ENCODE peak calls at places on chromosome 22, in nine cellular contexts. G is astrocyte of the spinal cord, S is epithelial cell of esophagus, T is fibroblast of pulmonary artery, F is RWPE1, P is AG09309, N is AG04450, Z is left ventricle myocardium inferior, B is OCI-LY7. U is an unnamed sample.

GRCh38 chr22:33030923-33031525 is 27.2 kb downstream of the SYN3 start:
- DNase-seq in G (no peak), S (no peak), T (no peak), F (no peak), P (no peak), N (no peak), Z (no peak), B (no peak), U (no peak)

GRCh38 chr22:24996420-24996952 is 44.0 kb downstream of the KIAA1671 start:
- DNase-seq in G (peak; percentile 53), S (peak; percentile 42), T (peak; percentile 48), F (peak; percentile 66), P (no peak), N (no peak), Z (no peak), B (no peak), U (peak; percentile 58)

GRCh38 chr22:27100323-27100722 is 442.9 kb downstream of the MIAT start:
- DNase-seq in G (no peak), S (no peak), T (no peak), F (no peak), P (no peak), N (no peak), Z (peak; percentile 52), B (no peak), U (no peak)

GRCh38 chr22:44246615-44247326 is 66.0 kb downstream of the SHISAL1 start:
- DNase-seq in G (no peak), S (no peak), T (no peak), F (no peak), P (no peak), N (no peak), Z (no peak), B (no peak), U (no peak)

GRCh38 chr22:30453731-30454510 is 17.9 kb downstream of the SEC14L3 start:
- DNase-seq in G (no peak), S (no peak), T (peak; percentile 35), F (no peak), P (no peak), N (no peak), Z (no peak), B (no peak), U (peak; percentile 15)

GRCh38 chr22:25137577-25138525 is 61.8 kb upstream of the CRYBB3 start:
- DNase-seq in G (no peak), S (peak; percentile 49), T (peak; percentile 35), F (peak; percentile 34), P (no peak), N (no peak), Z (no peak), B (peak; percentile 45), U (peak; percentile 58)

GRCh38 chr22:43550024-43550620 is 138.3 kb downstream of the MPPED1 start:
- DNase-seq in G (no peak), S (no peak), T (no peak), F (no peak), P (no peak), N (no peak), Z (no peak), B (no peak), U (no peak)

GRCh38 chr22:38033522-38034277 is 23.5 kb upstream of the PICK1 start:
- DNase-seq in G (no peak), S (no peak), T (no peak), F (no peak), P (no peak), N (no peak), Z (no peak), B (no peak), U (no peak)

GRCh38 chr22:21791635-21792625 is 56.3 kb upstream of the YPEL1 start:
- DNase-seq in G (no peak), S (peak; percentile 58), T (peak; percentile 30), F (no peak), P (no peak), N (no peak), Z (no peak), B (no peak), U (peak; percentile 27)

GRCh38 chr22:24553597-24554315 is 1.2 kb downstream of the GUCD1 start:
- DNase-seq in G (peak; percentile 3), S (peak; percentile 37), T (no peak), F (peak; percentile 8), P (no peak), N (no peak), Z (peak; percentile 56), B (peak; percentile 29), U (no peak)

GRCh38 chr22:44202261-44202789 is 21.6 kb downstream of the PARVG start:
- DNase-seq in G (peak; percentile 44), S (no peak), T (peak; percentile 61), F (no peak), P (peak; percentile 67), N (peak; percentile 70), Z (no peak), B (no peak), U (no peak)

GRCh38 chr22:27132400-27132799 is 475.0 kb downstream of the MIAT start:
- DNase-seq in G (no peak), S (no peak), T (no peak), F (no peak), P (no peak), N (no peak), Z (no peak), B (no peak), U (no peak)

GRCh38 chr22:35476341-35476740 is 64.3 kb upstream of the RASD2 start:
- DNase-seq in G (peak; percentile 38), S (no peak), T (no peak), F (no peak), P (no peak), N (no peak), Z (no peak), B (no peak), U (peak; percentile 39)

GRCh38 chr22:31278643-31279326 is 13.5 kb downstream of the PIK3IP1 start:
- DNase-seq in G (no peak), S (no peak), T (no peak), F (no peak), P (no peak), N (no peak), Z (no peak), B (no peak), U (no peak)

GRCh38 chr22:45742866-45743450 is 71.3 kb downstream of the ATXN10 start:
- DNase-seq in G (peak; percentile 50), S (peak; percentile 69), T (peak; percentile 71), F (peak; percentile 11), P (peak; percentile 33), N (no peak), Z (no peak), B (no peak), U (peak; percentile 79)

GRCh38 chr22:36144886-36145541 is 15.5 kb downstream of the APOL3 start:
- DNase-seq in G (peak; percentile 73), S (peak; percentile 42), T (peak; percentile 88), F (peak; percentile 25), P (peak; percentile 32), N (peak; percentile 43), Z (peak; percentile 51), B (peak; percentile 57), U (peak; percentile 62)

GRCh38 chr22:39927544-39927943 is 26.7 kb downstream of the GRAP2 start:
- DNase-seq in G (no peak), S (no peak), T (no peak), F (no peak), P (no peak), N (no peak), Z (no peak), B (no peak), U (no peak)

DNA sequence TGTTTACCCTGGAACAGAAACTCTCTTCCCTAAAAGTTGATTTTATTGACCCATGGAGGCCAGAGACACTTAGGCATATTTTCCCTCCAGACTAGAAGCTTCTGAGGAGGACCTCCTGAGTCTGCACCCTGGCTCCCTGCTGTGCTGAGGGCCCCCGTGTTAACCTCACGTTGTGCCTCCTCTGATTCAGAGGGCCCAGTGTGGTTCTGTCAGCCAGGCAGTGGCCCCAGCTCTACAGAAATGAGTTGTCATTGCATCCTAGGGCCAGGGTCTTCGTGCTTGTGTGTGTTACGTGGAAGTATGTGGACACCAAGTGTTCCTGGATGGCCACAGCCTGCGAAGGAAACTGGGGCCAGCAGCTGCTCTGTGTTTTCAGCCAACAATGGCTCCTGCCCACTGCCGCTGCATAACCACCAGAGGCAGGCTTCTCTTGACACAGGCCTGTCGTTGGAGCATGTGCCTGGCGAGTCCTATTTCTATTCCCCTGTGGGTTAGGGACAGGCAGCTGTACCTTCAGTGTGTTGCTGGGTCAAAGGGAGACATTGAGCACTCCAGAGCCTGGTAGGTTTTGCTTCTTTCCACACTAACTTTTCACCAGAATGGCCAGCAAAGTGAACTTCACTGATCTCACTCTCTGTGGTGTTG is 44.5 kb downstream of the MED15 start:
- DNase-seq in G (no peak), S (no peak), T (peak; percentile 25), F (no peak), P (no peak), N (no peak), Z (no peak), B (no peak), U (no peak)
- TF ChIP-seq CTCF in G (peak; percentile 46), S (no peak), T (peak; percentile 41), F (no peak), P (peak; percentile 60), N (peak; percentile 31), Z (peak; percentile 63), B (no peak), U (no peak)

GRCh38 chr22:47452184-47452583 is 689.7 kb downstream of the TBC1D22A start:
- DNase-seq in G (no peak), S (no peak), T (no peak), F (no peak), P (no peak), N (no peak), Z (no peak), B (peak; percentile 49), U (peak; percentile 10)
- TF ChIP-seq CTCF in G (peak; percentile 16), S (no peak), T (peak; percentile 5), F (peak; percentile 32), P (peak; percentile 17), N (no peak), Z (peak; percentile 38), B (peak; percentile 83), U (peak; percentile 54)

DNA sequence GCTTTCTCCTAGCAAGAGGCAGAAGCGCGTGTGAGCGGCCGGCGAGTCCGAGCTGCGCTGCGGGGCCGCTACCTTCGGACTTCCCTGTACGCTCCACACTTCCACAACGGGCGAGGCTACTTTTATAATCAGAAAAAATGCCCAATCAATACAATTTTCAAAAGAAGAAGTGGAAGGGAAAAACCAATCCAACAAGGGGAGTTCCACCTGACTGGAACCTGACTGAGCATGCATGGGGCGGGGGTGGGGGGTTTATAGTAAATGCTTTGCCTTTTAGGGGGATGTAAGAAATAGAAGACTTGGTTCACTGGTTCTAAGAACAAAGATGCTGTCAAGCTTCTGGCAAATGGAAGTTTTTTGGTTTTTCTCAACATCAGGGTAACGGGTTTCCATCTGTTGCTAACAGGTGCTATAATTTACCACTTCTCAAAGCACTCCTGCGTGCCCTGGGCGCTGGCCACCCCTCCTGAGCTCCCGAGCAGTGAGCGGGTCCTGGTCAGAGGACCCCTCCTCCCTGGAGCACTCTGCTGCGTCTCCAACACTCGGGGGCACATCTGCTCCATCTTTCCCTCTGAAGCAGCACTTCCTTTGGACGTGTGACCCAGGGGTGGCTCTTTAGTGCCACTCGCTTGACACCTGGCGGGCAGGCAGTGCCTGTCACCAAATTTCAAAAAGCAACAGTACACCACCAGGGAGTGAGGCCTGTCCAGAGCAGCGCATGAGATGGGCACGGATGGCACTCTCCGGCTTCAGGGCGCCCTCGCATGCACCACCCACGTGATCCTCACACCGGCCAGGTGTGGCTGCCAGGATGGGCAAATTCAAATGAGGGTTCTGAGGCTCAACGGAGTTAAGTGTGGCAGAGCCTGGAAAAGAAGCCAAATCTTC is 21.6 kb upstream of the BID start:
- DNase-seq in G (no peak), S (no peak), T (no peak), F (no peak), P (no peak), N (no peak), Z (no peak), B (peak; percentile 84), U (no peak)
- TF ChIP-seq CTCF in G (no peak), S (no peak), T (no peak), F (no peak), P (no peak), N (no peak), Z (no peak), B (peak; percentile 62), U (no peak)

GRCh38 chr22:23094695-23095466 is 24.6 kb downstream of the GNAZ start:
- DNase-seq in G (no peak), S (no peak), T (no peak), F (no peak), P (no peak), N (no peak), Z (no peak), B (no peak), U (no peak)
- TF ChIP-seq CTCF in G (no peak), S (no peak), T (no peak), F (no peak), P (no peak), N (no peak), Z (no peak), B (no peak), U (no peak)

U was measured in MCF 10A.